ENCODE peak calls at places on chromosomes 13 and 19, in eight cellular contexts. E is lower leg skin; M is NCI-H774; Y is GM13976; T is caudate nucleus; F is naive thymus-derived CD4-positive, alpha-beta T cell; Z is NCI-H345; U is stimulated activated naive CD8-positive, alpha-beta T cell treated with anti-CD3 and anti-CD28 coated beads, Interleukin-15, Interleukin-2, amounts not matched to agents 100 U/mL and 50 U/mL, for 24 hours. V is an unnamed sample.

GRCh38 chr13:72555601-72556000 is 171.8 kb downstream of the MZT1 start:
- DNase-seq in E (no peak), M (no peak), Y (no peak), T (no peak), F (no peak), Z (no peak), U (no peak), V (no peak)

GRCh38 chr19:50427997-50428425 is 4.7 kb upstream of the MYBPC2 start:
- DNase-seq in E (peak), M (no peak), Y (peak), T (peak), F (peak), Z (no peak), U (peak), V (no peak)

GRCh38 chr13:19794552-19795143 is 11.9 kb upstream of the PSPC1 start:
- DNase-seq in E (no peak), M (no peak), Y (no peak), T (no peak), F (no peak), Z (no peak), U (no peak), V (no peak)

GRCh38 chr13:112442483-112443090 is 66.4 kb downstream of the SPACA7 start:
- DNase-seq in E (no peak), M (no peak), Y (no peak), T (no peak), F (no peak), Z (peak), U (no peak), V (peak)

GRCh38 chr13:75650991-75651390 is 14.9 kb downstream of the LMO7 start:
- DNase-seq in E (no peak), M (no peak), Y (no peak), T (no peak), F (no peak), Z (no peak), U (no peak), V (no peak)

GRCh38 chr19:35529241-35530218 is 1.4 kb upstream of the SBSN start:
- DNase-seq in E (no peak), M (no peak), Y (no peak), T (peak), F (no peak), Z (no peak), U (no peak), V (no peak)

GRCh38 chr13:20371825-20372224 is 139.7 kb upstream of the GJB6 start:
- DNase-seq in E (no peak), M (no peak), Y (no peak), T (no peak), F (no peak), Z (no peak), U (no peak), V (no peak)

GRCh38 chr19:47623921-47624391 is 15.0 kb downstream of the BICRA start:
- DNase-seq in E (no peak), M (no peak), Y (no peak), T (no peak), F (no peak), Z (no peak), U (no peak), V (no peak)

GRCh38 chr13:102693781-102694180 is 1.1 kb downstream of the METTL21C start:
- DNase-seq in E (no peak), M (no peak), Y (no peak), T (no peak), F (no peak), Z (no peak), U (no peak), V (no peak)

GRCh38 chr13:113646376-113646775 is 11.6 kb downstream of the ATP4B start:
- DNase-seq in E (no peak), M (no peak), Y (no peak), T (no peak), F (no peak), Z (peak), U (no peak), V (peak)

GRCh38 chr19:46515879-46516350 is 20.2 kb upstream of the PNMA8B start:
- DNase-seq in E (no peak), M (no peak), Y (no peak), T (no peak), F (peak), Z (peak), U (no peak), V (no peak)

GRCh38 chr19:33689886-33690285 is 68.1 kb downstream of the CHST8 start:
- DNase-seq in E (no peak), M (no peak), Y (no peak), T (no peak), F (no peak), Z (no peak), U (no peak), V (no peak)

GRCh38 chr19:7705387-7706187 is 3.7 kb upstream of the FCER2 start:
- DNase-seq in E (peak), M (no peak), Y (peak), T (no peak), F (peak), Z (no peak), U (peak), V (no peak)

GRCh38 chr13:104315606-104316005 is 1249.4 kb upstream of the SLC10A2 start:
- DNase-seq in E (no peak), M (no peak), Y (no peak), T (no peak), F (no peak), Z (no peak), U (no peak), V (no peak)

GRCh38 chr19:41861098-41861768 is 1.2 kb downstream of the RPS19 start:
- DNase-seq in E (no peak), M (no peak), Y (no peak), T (no peak), F (no peak), Z (no peak), U (peak), V (peak)

GRCh38 chr19:33389574-33390119 is 16.1 kb downstream of the CEBPG start:
- DNase-seq in E (no peak), M (no peak), Y (peak), T (no peak), F (no peak), Z (no peak), U (no peak), V (no peak)

GRCh38 chr13:61136515-61136914 is 279.1 kb downstream of the PCDH20 start:
- DNase-seq in E (no peak), M (no peak), Y (no peak), T (no peak), F (no peak), Z (no peak), U (no peak), V (no peak)

GRCh38 chr13:54980651-54981050 is 1952.0 kb downstream of the OLFM4 start:
- DNase-seq in E (no peak), M (no peak), Y (no peak), T (no peak), F (no peak), Z (no peak), U (no peak), V (no peak)

GRCh38 chr13:112325941-112326645 is 50.1 kb upstream of the SPACA7 start:
- DNase-seq in E (no peak), M (no peak), Y (peak), T (peak), F (no peak), Z (no peak), U (no peak), V (no peak)

GRCh38 chr19:8146877-8147575 is 2.4 kb downstream of the FBN3 start:
- DNase-seq in E (no peak), M (no peak), Y (no peak), T (no peak), F (no peak), Z (no peak), U (no peak), V (peak)

GRCh38 chr19:32372726-32373613 is 27.6 kb downstream of the ZNF507 start:
- DNase-seq in E (no peak), M (no peak), Y (no peak), T (no peak), F (no peak), Z (no peak), U (no peak), V (no peak)

GRCh38 chr19:12938054-12938535 is 314 bp upstream of the CALR start:
- DNase-seq in E (peak), M (peak), Y (peak), T (peak), F (peak), Z (peak), U (peak), V (peak)

GRCh38 chr19:38433268-38433733 is at the start of gene RYR1:
- DNase-seq in E (peak), M (no peak), Y (peak), T (peak), F (no peak), Z (no peak), U (peak), V (no peak)

GRCh38 chr13:32211788-32212187 is 103.4 kb downstream of the ZAR1L start:
- DNase-seq in E (no peak), M (no peak), Y (no peak), T (no peak), F (no peak), Z (no peak), U (no peak), V (no peak)

GRCh38 chr13:101706651-101707050 is 254.2 kb downstream of the ITGBL1 start:
- DNase-seq in E (peak), M (no peak), Y (no peak), T (no peak), F (no peak), Z (no peak), U (no peak), V (no peak)

GRCh38 chr13:109227344-109227940 is 558.9 kb downstream of the IRS2 start:
- DNase-seq in E (no peak), M (no peak), Y (no peak), T (no peak), F (no peak), Z (no peak), U (no peak), V (no peak)

GRCh38 chr13:33494596-33495214 is 209.2 kb upstream of the STARD13 start:
- DNase-seq in E (no peak), M (no peak), Y (no peak), T (no peak), F (no peak), Z (no peak), U (no peak), V (no peak)

GRCh38 chr13:111365149-111366005 is 44.9 kb downstream of the TEX29 start:
- DNase-seq in E (no peak), M (no peak), Y (no peak), T (no peak), F (no peak), Z (no peak), U (no peak), V (no peak)

GRCh38 chr13:98436379-98436909 is 140.5 kb downstream of the STK24 start:
- DNase-seq in E (no peak), M (no peak), Y (no peak), T (no peak), F (no peak), Z (no peak), U (no peak), V (no peak)

GRCh38 chr19:14758816-14759215 is 19.5 kb downstream of the ADGRE2 start:
- DNase-seq in E (no peak), M (peak), Y (no peak), T (no peak), F (no peak), Z (peak), U (no peak), V (peak)

V was measured in DMS79.